ENCODE peak calls at places on chromosomes 1 and 21, in seven cellular contexts. C, Q, G, N, Y, S and I are unnamed samples.

GRCh38 chr1:24418898-24419628 is 3.5 kb downstream of the NIPAL3 start:
- DNase-seq in C (peak; percentile 83), G (no peak), Y (peak; percentile 58), N (peak; percentile 55), Q (no peak), S (no peak), I (no peak)

GRCh38 chr1:242057745-242058115 is 58.8 kb upstream of the MAP1LC3C start:
- DNase-seq in Y (no peak), N (no peak), C (no peak), S (no peak), Q (no peak), G (no peak), I (no peak)

GRCh38 chr1:212641956-212642355 is 33.4 kb downstream of the ATF3 start:
- DNase-seq in S (no peak), Q (no peak), C (no peak), G (no peak), Y (no peak), N (no peak), I (no peak)

GRCh38 chr1:186617860-186618780 is 62.1 kb downstream of the PTGS2 start:
- DNase-seq in S (no peak), C (peak; percentile 58), G (peak; percentile 75), Y (peak; percentile 51), Q (no peak), N (peak; percentile 30), I (no peak)

GRCh38 chr1:160376525-160377131 is 9.8 kb downstream of the NHLH1 start:
- DNase-seq in Q (peak; percentile 65), Y (no peak), G (no peak), N (no peak), S (no peak), C (peak; percentile 37), I (peak; percentile 42)

GRCh38 chr1:89464008-89464407 is 60.6 kb upstream of the LRRC8B start:
- DNase-seq in C (no peak), G (no peak), S (no peak), Y (no peak), N (no peak), Q (no peak), I (no peak)

GRCh38 chr1:232726048-232726779 is 79.0 kb upstream of the MAP10 start:
- DNase-seq in Y (no peak), N (no peak), Q (no peak), C (no peak), S (no peak), G (no peak), I (no peak)

GRCh38 chr21:45055861-45056260 is 18.5 kb upstream of the ADARB1 start:
- DNase-seq in Q (peak; percentile 44), N (no peak), Y (no peak), C (no peak), G (no peak), S (no peak), I (no peak)

GRCh38 chr1:246837418-246838117 is 94.2 kb downstream of the AHCTF1 start:
- DNase-seq in S (no peak), C (no peak), N (no peak), Q (no peak), Y (no peak), G (no peak), I (peak; percentile 8)

GRCh38 chr1:97433520-97434175 is 487.2 kb downstream of the DPYD start:
- DNase-seq in G (no peak), C (no peak), N (no peak), Q (no peak), S (no peak), Y (no peak), I (peak; percentile 9)

GRCh38 chr1:25821630-25822091 is 1.9 kb downstream of the MTFR1L start:
- DNase-seq in S (no peak), C (no peak), Q (no peak), N (no peak), G (no peak), Y (no peak), I (no peak)

GRCh38 chr1:109307363-109308021 is 681 bp upstream of the MYBPHL start:
- DNase-seq in C (no peak), S (no peak), Y (peak; percentile 70), N (no peak), Q (no peak), G (peak; percentile 73), I (no peak)

GRCh38 chr1:230979952-230980351 is 1.1 kb downstream of the ARV1 start:
- DNase-seq in Q (no peak), S (no peak), G (no peak), Y (no peak), C (no peak), N (no peak), I (no peak)

GRCh38 chr1:21338568-21339401 is 48.5 kb upstream of the ECE1 start:
- DNase-seq in G (peak; percentile 80), Q (peak; percentile 80), C (peak; percentile 71), N (peak; percentile 89), Y (peak; percentile 77), S (peak; percentile 84), I (no peak)

GRCh38 chr1:246513619-246514343 is 6.7 kb upstream of the SMYD3 start:
- DNase-seq in Q (no peak), G (no peak), C (no peak), N (no peak), Y (no peak), S (no peak), I (no peak)

GRCh38 chr1:12135612-12136011 is 31.2 kb upstream of the TNFRSF1B start:
- DNase-seq in Y (no peak), G (peak; percentile 76), N (no peak), Q (no peak), S (no peak), C (no peak), I (no peak)

GRCh38 chr21:38478782-38479181 is 19.5 kb downstream of the ERG start:
- DNase-seq in G (no peak), N (no peak), C (no peak), Y (no peak), S (no peak), Q (no peak), I (peak; percentile 74)

GRCh38 chr1:26529655-26530539 is at the start of gene RPS6KA1:
- DNase-seq in N (peak; percentile 75), G (peak; percentile 81), C (peak; percentile 73), S (peak; percentile 90), Q (peak; percentile 44), Y (peak; percentile 87), I (no peak)

GRCh38 chr1:37058424-37058988 is 24.2 kb upstream of the GRIK3 start:
- DNase-seq in Q (no peak), C (no peak), Y (no peak), G (no peak), N (no peak), S (no peak), I (no peak)

GRCh38 chr1:155207578-155208405 is at the start of gene THBS3:
- DNase-seq in N (no peak), G (peak; percentile 63), C (peak; percentile 44), Q (peak; percentile 23), Y (no peak), S (no peak), I (peak; percentile 27)

GRCh38 chr1:19559641-19560040 is 74.3 kb upstream of the CAPZB start:
- DNase-seq in S (no peak), G (no peak), C (no peak), Q (no peak), Y (no peak), N (no peak), I (peak; percentile 62)

GRCh38 chr1:93877529-93877928 is 1.5 kb downstream of the DNTTIP2 start:
- DNase-seq in N (no peak), S (no peak), G (no peak), Q (no peak), Y (no peak), C (no peak), I (no peak)
- H3K4me3 ChIP-seq in N (peak overlapping the region; percentile 71), S (peak overlapping the region; percentile 84), G (peak overlapping the region; percentile 88), Q (no peak overlapping the region), Y (no peak overlapping the region), C (no peak overlapping the region), I (no peak overlapping the region)

GRCh38 chr1:166868639-166869038 is 7.4 kb downstream of the TADA1 start:
- DNase-seq in S (no peak), G (no peak), Q (no peak), N (no peak), C (no peak), Y (no peak), I (no peak)

GRCh38 chr1:166869318-166870099 is 6.6 kb downstream of the TADA1 start:
- DNase-seq in N (no peak), Q (no peak), Y (no peak), C (no peak), G (no peak), S (no peak), I (no peak)

GRCh38 chr1:166874464-166874863 is 1.6 kb downstream of the TADA1 start:
- DNase-seq in N (no peak), Y (no peak), C (no peak), S (no peak), Q (no peak), G (no peak), I (no peak)

GRCh38 chr1:166865931-166866330 is 10.1 kb downstream of the TADA1 start:
- DNase-seq in G (no peak), C (no peak), Y (no peak), N (no peak), Q (no peak), S (no peak), I (peak; percentile 29)

DNA sequence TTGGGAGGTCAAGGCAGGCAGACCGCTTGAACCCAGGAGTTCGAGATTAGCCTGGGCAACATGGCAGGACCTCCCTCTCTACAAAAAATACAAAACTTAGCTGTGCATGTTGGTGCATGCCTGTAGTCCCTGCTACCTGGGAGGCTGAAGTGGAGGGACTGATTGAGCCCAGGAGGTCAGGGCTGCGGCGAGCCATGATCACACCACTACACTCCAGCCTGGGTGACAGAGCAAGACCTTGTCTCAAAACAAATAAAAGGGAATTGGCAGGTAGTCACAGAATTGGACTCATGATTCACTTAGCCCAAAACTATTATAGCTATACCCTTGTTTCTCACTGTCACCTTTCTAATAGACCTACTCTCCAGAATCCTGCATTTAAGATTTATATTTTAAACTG is 5.5 kb downstream of the TADA1 start:
- DNase-seq in Y (no peak), Q (no peak), G (no peak), C (no peak), N (no peak), S (no peak), I (no peak)
- H3K27ac ChIP-seq in Y (no peak overlapping the region), Q (no peak overlapping the region), G (no peak overlapping the region), C (no peak overlapping the region), N (no peak overlapping the region), S (no peak overlapping the region), I (no peak overlapping the region)

GRCh38 chr1:1561801-1562470 is 12.7 kb downstream of the SSU72 start:
- DNase-seq in Y (no peak), Q (no peak), S (no peak), G (no peak), N (no peak), C (no peak), I (no peak)
- H3K36me3 ChIP-seq in Y (no peaks in the 10 kb centered on the region), Q (peaks cover 16% of the 10 kb centered on the region), S (peaks cover 14% of the 10 kb centered on the region), G (no peaks in the 10 kb centered on the region), N (peaks cover 34% of the 10 kb centered on the region), C (peaks cover 13% of the 10 kb centered on the region), I (peaks cover 40% of the 10 kb centered on the region)

GRCh38 chr1:1164361-1164700 is 9.3 kb upstream of the TTLL10 start:
- DNase-seq in G (no peak), Q (no peak), Y (no peak), N (no peak), S (no peak), C (no peak), I (no peak)

GRCh38 chr1:1165900-1166421 is 7.7 kb upstream of the TTLL10 start:
- DNase-seq in Q (no peak), Y (peak; percentile 71), G (peak; percentile 41), N (peak; percentile 75), C (peak; percentile 56), S (no peak), I (no peak)

GRCh38 chr1:1163538-1164070 is 10.1 kb upstream of the TTLL10 start:
- DNase-seq in S (no peak), Y (peak; percentile 71), C (no peak), Q (no peak), G (no peak), N (no peak), I (no peak)

GRCh38 chr1:1165485-1165884 is 8.2 kb upstream of the TTLL10 start:
- DNase-seq in Y (peak; percentile 55), C (no peak), N (no peak), G (no peak), S (no peak), Q (no peak), I (no peak)

GRCh38 chr1:1164701-1165451 is 8.8 kb upstream of the TTLL10 start:
- DNase-seq in Q (no peak), G (no peak), N (peak; percentile 79), C (no peak), Y (peak; percentile 83), S (peak; percentile 87), I (no peak)
- H3K4me3 ChIP-seq in Q (no peak overlapping the region), G (no peak overlapping the region), N (peak overlapping the region; percentile 63), C (peak overlapping the region; percentile 66), Y (peak overlapping the region; percentile 71), S (peak overlapping the region; percentile 85), I (no peak overlapping the region)